ENCODE peak calls at places on chromosomes 3 and 15, in ten cellular contexts. P, T, I, H, Q, W, N, E, G and F are unnamed samples.
A peak's percentile ranks its signal among the peaks of the same experiment; 100 is the strongest.

GRCh38 chr3:140898340-140899180 is 43.1 kb upstream of the SLC25A36 start:
- DNase-seq in P (peak; percentile 65), T (no peak), I (no peak), H (no peak), Q (no peak), W (peak; percentile 7), N (no peak), E (peak; percentile 72), G (peak; percentile 55), F (peak; percentile 19)

GRCh38 chr3:134872405-134872804 is 77.3 kb downstream of the EPHB1 start:
- DNase-seq in P (no peak), T (no peak), I (no peak), H (no peak), Q (no peak), W (no peak), N (no peak), E (no peak), G (no peak), F (no peak)

GRCh38 chr15:77037475-77038209 is 33.3 kb downstream of the TSPAN3 start:
- DNase-seq in P (no peak), T (no peak), I (no peak), H (no peak), Q (no peak), W (no peak), N (peak; percentile 6), E (no peak), G (no peak), F (no peak)

GRCh38 chr3:20040476-20041196 is 390 bp downstream of the KAT2B start:
- DNase-seq in P (peak; percentile 59), T (peak; percentile 85), I (peak; percentile 81), H (peak; percentile 89), Q (peak; percentile 83), W (no peak), N (peak; percentile 82), E (peak; percentile 81), G (peak; percentile 54), F (peak; percentile 59)

GRCh38 chr3:116734243-116734642 is 24.7 kb downstream of the TUSC7 start:
- DNase-seq in P (no peak), T (no peak), I (no peak), H (no peak), Q (no peak), W (no peak), N (no peak), E (no peak), G (no peak), F (no peak)

GRCh38 chr3:110789315-110789714 is 282.3 kb upstream of the NECTIN3 start:
- DNase-seq in P (no peak), T (no peak), I (no peak), H (no peak), Q (no peak), W (no peak), N (no peak), E (no peak), G (no peak), F (no peak)

GRCh38 chr15:36428102-36428845 is 151.2 kb upstream of the CDIN1 start:
- DNase-seq in P (peak; percentile 99), T (no peak), I (no peak), H (peak; percentile 46), Q (no peak), W (no peak), N (no peak), E (no peak), G (peak; percentile 91), F (peak; percentile 74)

GRCh38 chr15:88624156-88624970 is 3.2 kb downstream of the AEN start:
- DNase-seq in P (no peak), T (peak; percentile 21), I (peak; percentile 46), H (no peak), Q (no peak), W (no peak), N (no peak), E (peak; percentile 57), G (peak; percentile 81), F (no peak)

DNA sequence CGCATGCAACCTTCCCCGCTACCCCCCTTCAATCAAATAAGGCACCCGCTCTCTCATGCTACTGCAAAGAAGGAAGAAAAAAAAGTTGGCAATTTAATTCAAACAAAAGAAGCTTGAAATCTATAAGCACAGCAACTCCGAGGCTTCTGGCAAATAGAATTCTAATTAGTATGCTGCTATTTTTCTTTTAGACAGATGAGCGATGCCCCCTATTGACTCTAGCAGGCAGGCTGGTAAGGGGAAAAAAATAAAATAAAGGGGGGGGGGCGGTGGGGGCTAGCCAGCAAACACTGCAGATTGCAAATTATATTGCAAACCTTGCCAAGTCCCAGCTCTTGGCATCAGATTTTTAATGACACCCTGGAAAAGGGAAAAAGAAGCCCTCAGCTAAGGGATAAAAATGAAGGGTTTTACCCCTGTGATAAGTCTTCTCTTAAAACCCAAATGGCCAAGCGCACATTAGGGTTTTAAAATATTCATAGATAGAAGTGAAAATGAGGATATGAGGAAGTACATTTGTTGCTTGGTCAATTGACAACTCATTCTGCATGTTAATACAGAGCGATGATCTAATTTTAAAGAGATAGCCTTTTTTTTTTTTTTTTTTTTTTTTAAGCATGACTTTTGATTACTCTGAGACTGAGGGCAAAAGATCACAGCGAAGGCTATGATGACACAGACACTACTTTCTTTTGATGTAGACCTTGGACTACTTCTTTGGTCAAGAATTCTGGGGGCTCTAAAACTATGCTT is 255.3 kb downstream of the NR2F2 start:
- DNase-seq in P (peak; percentile 4), T (no peak), I (no peak), H (no peak), Q (no peak), W (no peak), N (no peak), E (peak; percentile 24), G (peak; percentile 39), F (no peak)
- TF ChIP-seq CTCF in P (peak; percentile 44), T (no peak), I (no peak), H (peak; percentile 53), Q (peak; percentile 41), W (peak; percentile 10), N (peak; percentile 37), E (peak; percentile 53), G (no peak), F (peak; percentile 59)

GRCh38 chr15:49620174-49620573 is 444 bp downstream of the FAM227B start:
- DNase-seq in P (peak; percentile 38), T (no peak), I (no peak), H (no peak), Q (no peak), W (no peak), N (no peak), E (peak; percentile 5), G (peak; percentile 56), F (no peak)

GRCh38 chr15:49619226-49619625 is 1.4 kb downstream of the FAM227B start:
- DNase-seq in P (no peak), T (no peak), I (no peak), H (no peak), Q (no peak), W (no peak), N (no peak), E (no peak), G (no peak), F (no peak)

GRCh38 chr15:49621327-49622210 is 721 bp downstream of the DTWD1 start:
- DNase-seq in P (peak; percentile 2), T (no peak), I (no peak), H (no peak), Q (no peak), W (no peak), N (no peak), E (peak; percentile 16), G (peak; percentile 48), F (no peak)

GRCh38 chr15:49622561-49622960 is 1.7 kb downstream of the DTWD1 start:
- DNase-seq in P (no peak), T (no peak), I (no peak), H (peak; percentile 64), Q (no peak), W (no peak), N (no peak), E (peak; percentile 14), G (no peak), F (no peak)

GRCh38 chr15:49620658-49621326 is at the start of the genes DTWD1 and FAM227B:
- DNase-seq in P (peak; percentile 94), T (peak; percentile 96), I (peak; percentile 97), H (peak; percentile 98), Q (peak; percentile 98), W (peak; percentile 89), N (peak; percentile 98), E (peak; percentile 97), G (peak; percentile 98), F (peak; percentile 95)
- H3K4me1 ChIP-seq in P (peaks cover 15% of the 10 kb centered on the region), T (peaks cover 4% of the 10 kb centered on the region), I (no peaks in the 10 kb centered on the region), H (no peaks in the 10 kb centered on the region), Q (peaks cover 46% of the 10 kb centered on the region), W (no peaks in the 10 kb centered on the region), N (peaks cover 11% of the 10 kb centered on the region), E (peaks cover 5% of the 10 kb centered on the region), G (peaks cover 11% of the 10 kb centered on the region), F (no peaks in the 10 kb centered on the region)

DNA sequence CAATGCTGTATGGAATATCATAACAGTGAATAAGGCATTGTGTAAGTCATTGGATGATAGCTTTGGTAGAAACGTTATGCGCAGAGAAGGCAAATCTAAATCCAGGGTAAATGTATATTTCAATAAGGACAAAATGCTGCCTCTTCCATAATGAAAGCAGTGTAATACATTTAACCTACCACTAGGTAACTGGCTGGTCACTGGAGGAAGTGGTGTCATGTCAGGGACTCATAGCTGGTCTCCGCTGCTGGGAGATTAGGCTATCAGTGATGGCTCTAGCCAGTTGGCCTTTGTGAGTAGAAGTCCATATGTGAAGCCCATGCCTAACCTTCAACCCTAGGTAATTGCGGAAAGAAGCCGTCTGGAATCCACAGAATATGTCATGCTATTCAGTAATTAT is 140.9 kb downstream of the NLGN1 start:
- DNase-seq in P (no peak), T (no peak), I (no peak), H (peak; percentile 56), Q (no peak), W (no peak), N (no peak), E (peak; percentile 28), G (no peak), F (no peak)
- TF ChIP-seq CTCF in P (peak; percentile 27), T (no peak), I (no peak), H (peak; percentile 61), Q (no peak), W (no peak), N (no peak), E (no peak), G (no peak), F (peak; percentile 12)

GRCh38 chr3:133670525-133670995 is 8.8 kb upstream of the TOPBP1 start:
- DNase-seq in P (no peak), T (no peak), I (no peak), H (no peak), Q (no peak), W (no peak), N (no peak), E (no peak), G (no peak), F (no peak)

GRCh38 chr3:133673746-133674145 is 12.0 kb upstream of the TOPBP1 start:
- DNase-seq in P (no peak), T (no peak), I (no peak), H (no peak), Q (no peak), W (no peak), N (no peak), E (peak; percentile 17), G (no peak), F (no peak)

GRCh38 chr3:133669949-133670524 is 8.3 kb upstream of the TOPBP1 start:
- DNase-seq in P (no peak), T (no peak), I (no peak), H (no peak), Q (no peak), W (no peak), N (no peak), E (no peak), G (no peak), F (no peak)

GRCh38 chr3:133674290-133674912 is 12.7 kb upstream of the TOPBP1 start:
- DNase-seq in P (no peak), T (no peak), I (no peak), H (peak; percentile 67), Q (no peak), W (no peak), N (no peak), E (peak; percentile 54), G (no peak), F (no peak)

GRCh38 chr3:133672461-133672860 is 10.7 kb upstream of the TOPBP1 start:
- DNase-seq in P (no peak), T (no peak), I (no peak), H (no peak), Q (no peak), W (no peak), N (no peak), E (no peak), G (no peak), F (no peak)
- H3K4me1 ChIP-seq in P (no peaks in the 10 kb centered on the region), T (no peaks in the 10 kb centered on the region), I (no peaks in the 10 kb centered on the region), H (no peaks in the 10 kb centered on the region), Q (peaks cover 14% of the 10 kb centered on the region), W (peaks cover 7% of the 10 kb centered on the region), N (no peaks in the 10 kb centered on the region), E (peaks cover 10% of the 10 kb centered on the region), G (no peaks in the 10 kb centered on the region), F (no peaks in the 10 kb centered on the region)